ENCODE peak calls at places on chromosome 14, in five cellular contexts. E, M, B, S and C are unnamed samples.

GRCh38 chr14:100381386-100382105 is 58.4 kb downstream of the SLC25A47 start:
- DNase-seq in S (no peak), B (no peak), E (no peak), M (peak), C (no peak)

GRCh38 chr14:68612049-68612448 is 180.8 kb downstream of the ZFP36L1 start:
- DNase-seq in B (no peak), E (no peak), M (no peak), S (no peak), C (no peak)

GRCh38 chr14:51185180-51185579 is 54.9 kb upstream of the TMX1 start:
- DNase-seq in E (peak), S (no peak), M (no peak), B (no peak), C (no peak)

GRCh38 chr14:104239185-104239775 is 100.9 kb downstream of the KIF26A start:
- DNase-seq in B (no peak), M (no peak), E (no peak), S (no peak), C (no peak)

GRCh38 chr14:48473944-48474343 is 798.5 kb upstream of the MDGA2 start:
- DNase-seq in B (no peak), M (no peak), E (no peak), S (no peak), C (no peak)

GRCh38 chr14:103594265-103594664 is 31.5 kb downstream of the COA8 start:
- DNase-seq in E (no peak), M (peak), B (no peak), S (peak), C (no peak)

GRCh38 chr14:76782885-76783566 is 21.8 kb downstream of the VASH1 start:
- DNase-seq in M (no peak), S (peak), B (no peak), E (no peak), C (peak)

GRCh38 chr14:65286443-65286842 is 126.1 kb upstream of the FUT8 start:
- DNase-seq in M (no peak), B (no peak), E (peak), S (peak), C (peak)

GRCh38 chr14:51849095-51849494 is 11.3 kb upstream of the GNG2 start:
- DNase-seq in E (no peak), B (peak), M (no peak), S (no peak), C (no peak)

GRCh38 chr14:69471916-69472315 is 12.6 kb upstream of the PLEKHD1 start:
- DNase-seq in B (no peak), E (no peak), M (no peak), S (no peak), C (no peak)

GRCh38 chr14:69313176-69313575 is 53.2 kb downstream of the GALNT16 start:
- DNase-seq in M (no peak), B (no peak), E (no peak), S (no peak), C (no peak)

GRCh38 chr14:93137864-93138263 is 22.1 kb upstream of the ITPK1 start:
- DNase-seq in E (no peak), B (no peak), S (no peak), M (no peak), C (no peak)

GRCh38 chr14:31377433-31377832 is 42.9 kb downstream of the HEATR5A start:
- DNase-seq in E (no peak), B (no peak), M (no peak), S (no peak), C (no peak)

GRCh38 chr14:100871234-100872186 is 32.0 kb downstream of the RTL1 start:
- DNase-seq in M (peak), S (no peak), B (no peak), E (peak), C (no peak)

GRCh38 chr14:69395929-69396328 is 2.2 kb downstream of the ERH start:
- DNase-seq in B (no peak), S (no peak), M (no peak), E (no peak), C (no peak)

GRCh38 chr14:92473261-92473946 is 40.2 kb upstream of the RIN3 start:
- DNase-seq in B (no peak), S (no peak), M (peak), E (peak), C (no peak)

GRCh38 chr14:95296595-95297365 is 22.9 kb downstream of the CLMN start:
- DNase-seq in B (no peak), S (no peak), E (no peak), M (no peak), C (no peak)

GRCh38 chr14:101072945-101073597 is 169.5 kb upstream of the RTL1 start:
- DNase-seq in E (peak), S (no peak), M (peak), B (no peak), C (peak)